ENCODE peak calls at places on chromosome 17, in nine cellular contexts. D is fibroblast of lung; O is G401; A is stimulated activated effector memory CD8-positive, alpha-beta T cell treated with anti-CD3 and anti-CD28 coated beads, Interleukin-12 subunit alpha, Interleukin-12 subunit beta, amount 100 ng/mL, for 72 hours; B is WERI-Rb-1; Y is T follicular helper cell; E is GOT3; I is body of pancreas; M is colonic mucosa. R is an unnamed sample.

GRCh38 chr17:33241390-33241789 is 51.7 kb downstream of the ASIC2 start:
- DNase-seq in D (peak), O (no peak), A (no peak), B (no peak), Y (no peak), E (no peak), I (no peak), M (no peak), R (no peak)

GRCh38 chr17:62587554-62587953 is 39.9 kb upstream of the MRC2 start:
- DNase-seq in D (no peak), O (no peak), A (no peak), B (no peak), Y (no peak), E (no peak), I (no peak), M (no peak), R (no peak)

GRCh38 chr17:77842148-77842905 is 116.2 kb upstream of the TNRC6C start:
- DNase-seq in D (peak), O (no peak), A (no peak), B (no peak), Y (no peak), E (no peak), I (no peak), M (no peak), R (no peak)

GRCh38 chr17:15398736-15399331 is 57.4 kb upstream of the TEKT3 start:
- DNase-seq in D (peak), O (peak), A (no peak), B (no peak), Y (no peak), E (no peak), I (no peak), M (no peak), R (no peak)

GRCh38 chr17:2926019-2926650 is 129.9 kb downstream of the RAP1GAP2 start:
- DNase-seq in D (peak), O (peak), A (no peak), B (peak), Y (no peak), E (no peak), I (peak), M (no peak), R (peak)

GRCh38 chr17:80035687-80035936 is at the start of gene TBC1D16:
- DNase-seq in D (no peak), O (no peak), A (no peak), B (no peak), Y (peak), E (no peak), I (no peak), M (no peak), R (no peak)

GRCh38 chr17:21678451-21679081 is 13.8 kb upstream of the KCNJ18 start:
- DNase-seq in D (no peak), O (peak), A (no peak), B (no peak), Y (no peak), E (peak), I (peak), M (no peak), R (no peak)

GRCh38 chr17:43771463-43771862 is 7.3 kb downstream of the DUSP3 start:
- DNase-seq in D (no peak), O (no peak), A (no peak), B (no peak), Y (no peak), E (no peak), I (no peak), M (no peak), R (no peak)

GRCh38 chr17:77489898-77490265 is 349.1 kb downstream of the SEC14L1 start:
- DNase-seq in D (no peak), O (peak), A (no peak), B (no peak), Y (no peak), E (no peak), I (peak), M (peak), R (peak)

GRCh38 chr17:35449371-35449931 is 885 bp upstream of the SLFN13 start:
- DNase-seq in D (peak), O (no peak), A (no peak), B (no peak), Y (no peak), E (no peak), I (no peak), M (no peak), R (no peak)

GRCh38 chr17:57357392-57357784 is 101.1 kb downstream of the MSI2 start:
- DNase-seq in D (peak), O (peak), A (no peak), B (peak), Y (no peak), E (no peak), I (peak), M (no peak), R (peak)

GRCh38 chr17:76085731-76086366 is 6.9 kb downstream of the ZACN start:
- DNase-seq in D (no peak), O (no peak), A (no peak), B (no peak), Y (no peak), E (no peak), I (no peak), M (no peak), R (no peak)

GRCh38 chr17:7858487-7858832 is 657 bp downstream of the CYB5D1 start:
- DNase-seq in D (peak), O (no peak), A (no peak), B (peak), Y (no peak), E (no peak), I (peak), M (peak), R (no peak)

GRCh38 chr17:11935734-11936406 is 61.4 kb downstream of the ZNF18 start:
- DNase-seq in D (peak), O (peak), A (peak), B (peak), Y (no peak), E (no peak), I (no peak), M (peak), R (no peak)

GRCh38 chr17:27384261-27384701 is 72.0 kb upstream of the KSR1 start:
- DNase-seq in D (peak), O (peak), A (no peak), B (no peak), Y (no peak), E (peak), I (peak), M (no peak), R (peak)

GRCh38 chr17:72390675-72391501 is 270.1 kb downstream of the SOX9 start:
- DNase-seq in D (peak), O (no peak), A (no peak), B (no peak), Y (no peak), E (no peak), I (no peak), M (no peak), R (no peak)

GRCh38 chr17:1733047-1733357 is 8.5 kb downstream of the WDR81 start:
- DNase-seq in D (no peak), O (no peak), A (no peak), B (no peak), Y (no peak), E (no peak), I (no peak), M (no peak), R (no peak)

GRCh38 chr17:76506408-76507328 is 5.4 kb upstream of the RHBDF2 start:
- DNase-seq in D (peak), O (peak), A (peak), B (peak), Y (peak), E (peak), I (peak), M (peak), R (peak)

GRCh38 chr17:43900183-43900857 is 7.0 kb downstream of the MPP2 start:
- DNase-seq in D (peak), O (peak), A (peak), B (peak), Y (peak), E (peak), I (peak), M (peak), R (peak)

R was measured in cerebellum.